ENCODE peak calls at places on chromosomes 5 and 9, in six cellular contexts. X is M059J, C is lung microvascular endothelial cell, N is non-pigmented ciliary epithelial cell, F is DMS 273 treated with DMSO at 0.1 percent for 48 hours, A is osteocyte. O is an unnamed sample.

GRCh38 chr9:130185494-130186005 is 13.3 kb downstream of the NCS1 start:
- DNase-seq in X (no peak), C (no peak), N (no peak), F (no peak), A (no peak), O (no peak)

GRCh38 chr5:172321593-172321992 is 38.0 kb upstream of the UBTD2 start:
- DNase-seq in X (no peak), C (no peak), N (no peak), F (no peak), A (no peak), O (no peak)

GRCh38 chr5:34598177-34598794 is 57.8 kb upstream of the RAI14 start:
- DNase-seq in X (peak), C (no peak), N (peak), F (no peak), A (no peak), O (peak)

GRCh38 chr9:113238859-113239231 is 17.5 kb downstream of the SLC31A1 start:
- DNase-seq in X (no peak), C (peak), N (no peak), F (no peak), A (no peak), O (no peak)

GRCh38 chr9:108050894-108051293 is 561.3 kb upstream of the KLF4 start:
- DNase-seq in X (no peak), C (no peak), N (no peak), F (no peak), A (no peak), O (no peak)

GRCh38 chr9:105128908-105129307 is 115.5 kb upstream of the SLC44A1 start:
- DNase-seq in X (no peak), C (no peak), N (no peak), F (no peak), A (no peak), O (no peak)

GRCh38 chr5:178201221-178201926 is 3.0 kb upstream of the HNRNPAB start:
- DNase-seq in X (no peak), C (no peak), N (no peak), F (no peak), A (no peak), O (no peak)

GRCh38 chr9:97751510-97751909 is 54.4 kb upstream of the XPA start:
- DNase-seq in X (no peak), C (no peak), N (no peak), F (no peak), A (no peak), O (no peak)

GRCh38 chr5:176134529-176135223 is 103.5 kb upstream of the SIMC1 start:
- DNase-seq in X (no peak), C (no peak), N (no peak), F (no peak), A (no peak), O (no peak)

GRCh38 chr5:139640432-139641115 is 7.6 kb upstream of the CXXC5 start:
- DNase-seq in X (no peak), C (no peak), N (no peak), F (no peak), A (no peak), O (no peak)